ENCODE peak calls at places on chromosomes 5 and 9, in five cellular contexts. W is naive thymus-derived CD4-positive, alpha-beta T cell; Y is CD4-positive, alpha-beta memory T cell; M is transverse colon; A is esophagus squamous epithelium. E is an unnamed sample. For H3K27me3 and H3K9me3, the result is how much of the 10 kb centered on the place peaks cover.

GRCh38 chr5:129899454-129899853 is 4.8 kb upstream of the CHSY3 start:
- DNase-seq in W (no peak), Y (no peak), M (no peak), A (no peak), E (no peak)

GRCh38 chr5:1415626-1416360 is 29.4 kb downstream of the SLC6A3 start:
- DNase-seq in W (no peak), Y (no peak), M (no peak), A (no peak), E (no peak)

GRCh38 chr5:25554077-25554476 is 909.3 kb upstream of the CDH10 start:
- DNase-seq in W (no peak), Y (no peak), M (no peak), A (no peak), E (no peak)

GRCh38 chr5:90843443-90843842 is 284.8 kb downstream of the ADGRV1 start:
- DNase-seq in W (no peak), Y (no peak), M (no peak), A (no peak), E (no peak)

GRCh38 chr5:108703313-108703712 is 44.4 kb upstream of the FER start:
- DNase-seq in W (no peak), Y (no peak), M (no peak), A (no peak), E (no peak)

GRCh38 chr9:1721219-1721618 is 293.9 kb upstream of the SMARCA2 start:
- DNase-seq in W (no peak), Y (no peak), M (no peak), A (no peak), E (no peak)

GRCh38 chr9:91775011-91775707 is 174.9 kb downstream of the ROR2 start:
- DNase-seq in W (no peak), Y (peak), M (peak), A (no peak), E (peak)

GRCh38 chr5:41820150-41820549 is 50.1 kb downstream of the OXCT1 start:
- DNase-seq in W (no peak), Y (no peak), M (no peak), A (no peak), E (no peak)

GRCh38 chr9:16364347-16364746 is 506.1 kb downstream of the BNC2 start:
- DNase-seq in W (no peak), Y (no peak), M (no peak), A (no peak), E (peak)

GRCh38 chr9:517993-518392 is 303.3 kb downstream of the DOCK8 start:
- DNase-seq in W (no peak), Y (no peak), M (no peak), A (no peak), E (no peak)

GRCh38 chr5:165232187-165232586 is 1726.8 kb downstream of the MAT2B start:
- DNase-seq in W (no peak), Y (no peak), M (no peak), A (no peak), E (no peak)

GRCh38 chr5:72857396-72857795 is 40.9 kb downstream of the TNPO1 start:
- DNase-seq in W (no peak), Y (no peak), M (no peak), A (no peak), E (no peak)

GRCh38 chr9:129472651-129473102 is 148.2 kb downstream of the C9orf50 start:
- DNase-seq in W (no peak), Y (no peak), M (no peak), A (no peak), E (no peak)

GRCh38 chr9:92668746-92669526 is 995 bp downstream of the IPPK start:
- DNase-seq in W (no peak), Y (no peak), M (peak), A (no peak), E (peak)

DNA sequence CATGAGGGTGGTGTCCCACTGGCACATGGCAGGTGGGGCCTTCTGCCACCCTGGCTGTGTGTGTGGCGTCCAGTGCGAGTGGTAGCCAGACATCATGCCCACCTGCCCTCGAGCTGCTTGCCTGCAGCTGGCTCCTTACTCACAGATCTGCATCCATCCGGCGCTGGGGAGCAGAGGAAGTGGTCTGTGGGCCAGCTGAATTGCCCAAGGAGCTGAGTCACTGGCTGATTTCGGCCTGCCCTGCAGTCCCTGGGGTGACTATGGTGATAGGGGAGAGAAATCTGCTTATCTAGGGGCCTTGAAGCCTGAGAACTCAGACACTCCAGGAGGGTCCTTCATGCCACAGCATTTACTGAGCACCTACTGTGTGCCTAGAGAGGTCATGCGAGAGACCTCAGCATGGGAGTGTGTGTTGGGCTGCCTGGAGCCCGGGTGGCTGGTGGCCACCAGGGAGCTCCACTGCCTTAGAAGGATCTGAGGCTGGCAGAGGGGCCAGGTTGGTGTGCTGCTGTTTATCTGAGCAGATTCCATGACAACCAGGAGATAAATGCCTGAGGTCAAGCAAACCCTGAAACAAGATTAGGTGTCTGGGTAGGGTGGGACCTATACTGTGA is 57.1 kb downstream of the SLC22A5 start:
- DNase-seq in W (no peak), Y (peak), M (peak), A (peak), E (peak)
- H3K4me3 ChIP-seq in W (peak), Y (peak), M (no peak), A (peak), E (no peak)

GRCh38 chr5:144195443-144195842 is 24.8 kb downstream of the KCTD16 start:
- DNase-seq in W (no peak), Y (no peak), M (no peak), A (no peak), E (no peak)
- H3K27me3 ChIP-seq in W (under half), Y (under half), M (under half), A (under half), E (under half)

GRCh38 chr5:8814081-8814480 is 731.8 kb downstream of the SEMA5A start:
- DNase-seq in W (no peak), Y (no peak), M (no peak), A (no peak), E (no peak)
- H3K9me3 ChIP-seq in W (under half), Y (under half), M (under half), A (under half), E (under half)

DNA sequence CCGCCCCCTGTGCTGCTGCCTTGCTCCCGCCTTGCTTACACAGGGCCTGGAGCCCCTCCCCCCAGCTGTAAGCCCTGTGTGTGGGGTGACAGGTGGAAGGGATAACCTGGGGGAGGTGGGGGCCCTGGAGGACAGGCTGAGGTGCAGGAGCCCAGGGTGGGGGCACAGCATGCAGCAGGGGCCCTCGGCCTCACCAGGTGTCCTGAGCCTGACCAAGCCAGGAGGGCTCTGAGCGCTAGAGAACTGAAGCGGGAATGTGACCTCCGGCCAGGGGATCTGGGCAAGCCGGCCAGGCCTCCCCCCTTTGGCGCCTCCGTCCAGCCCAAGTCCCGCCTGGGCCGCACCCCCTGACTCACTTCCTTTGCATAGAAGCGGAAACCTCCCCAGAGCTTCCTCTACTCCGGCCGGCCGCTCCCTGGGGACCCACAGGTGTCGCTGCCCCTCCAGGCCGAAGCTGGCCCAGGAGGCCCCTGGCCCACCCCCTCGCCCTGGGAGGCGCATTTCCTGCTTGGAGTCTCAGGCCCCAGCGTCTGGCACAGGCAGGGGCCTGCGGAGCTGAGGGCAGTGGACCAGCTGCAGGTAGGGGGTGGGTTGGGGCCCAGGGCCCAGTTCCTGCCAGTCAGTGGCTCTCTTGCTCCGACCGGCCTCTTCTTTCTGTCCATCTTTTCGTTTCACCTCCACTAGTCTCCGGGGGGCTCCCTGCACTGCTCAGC is at the start of gene TOR4A:
- DNase-seq in W (no peak), Y (no peak), M (peak), A (peak), E (peak)
- H3K4me3 ChIP-seq in W (peak), Y (peak), M (peak), A (peak), E (peak)

GRCh38 chr9:131018621-131019020 is 9.6 kb downstream of the LAMC3 start:
- DNase-seq in W (no peak), Y (no peak), M (no peak), A (no peak), E (no peak)
- H3K27me3 ChIP-seq in W (under half), Y (under half), M (under half), A (under half), E (under half)

GRCh38 chr5:122789461-122790171 is 14.7 kb downstream of the SNX2 start:
- DNase-seq in W (no peak), Y (no peak), M (no peak), A (no peak), E (no peak)
- H3K9me3 ChIP-seq in W (under half), Y (under half), M (under half), A (under half), E (under half)

GRCh38 chr9:97292200-97292599 is 15.3 kb upstream of the CCDC180 start:
- DNase-seq in W (no peak), Y (no peak), M (no peak), A (no peak), E (no peak)

GRCh38 chr9:97297889-97298288 is 9.6 kb upstream of the CCDC180 start:
- DNase-seq in W (no peak), Y (no peak), M (no peak), A (no peak), E (no peak)

GRCh38 chr9:97293207-97293721 is 14.2 kb upstream of the CCDC180 start:
- DNase-seq in W (no peak), Y (no peak), M (no peak), A (no peak), E (peak)

DNA sequence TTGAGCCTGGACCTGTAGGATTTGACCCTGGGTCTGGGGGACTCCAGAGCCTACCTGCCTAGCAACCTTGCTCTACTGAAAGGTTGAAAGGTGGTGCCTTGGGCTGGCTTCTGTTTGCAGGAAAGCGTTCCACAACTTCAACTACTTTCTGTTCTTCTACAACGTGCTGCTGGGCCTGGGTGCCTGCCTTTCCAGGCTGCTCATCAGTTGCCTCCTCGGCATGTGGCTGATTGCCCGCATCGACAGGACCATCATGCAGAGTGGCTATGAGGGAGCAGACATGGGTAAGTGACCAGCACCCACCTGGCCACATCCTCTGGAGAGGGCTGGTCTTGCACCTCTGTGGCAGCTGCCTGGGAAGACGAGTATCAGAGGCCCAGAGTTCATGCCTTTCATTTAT is 13.6 kb upstream of the CCDC180 start:
- DNase-seq in W (no peak), Y (no peak), M (no peak), A (no peak), E (no peak)
- H3K4me3 ChIP-seq in W (no peak), Y (no peak), M (no peak), A (no peak), E (no peak)

E was measured in heart right ventricle.